ENCODE peak calls at places on chromosomes 6 and 20, in seven cellular contexts. C is brain microvascular endothelial cell; E is uterus; D is lower lobe of right lung; Y is naive thymus-derived CD4-positive, alpha-beta T cell; P is IMR-90; N is endodermal cell. B is an unnamed sample. For H3K27me3, the result is how much of the 10 kb centered on the place peaks cover.

GRCh38 chr6:46626228-46626909 is 26.2 kb downstream of the CYP39A1 start:
- DNase-seq in N (no peak), C (peak), E (no peak), D (no peak), Y (no peak), P (peak), B (no peak)

GRCh38 chr6:106908386-106908840 is 66.1 kb downstream of the CD24 start:
- DNase-seq in E (no peak), N (no peak), D (no peak), P (no peak), Y (no peak), C (no peak), B (no peak)

GRCh38 chr6:36788768-36789167 is 50.5 kb downstream of the CPNE5 start:
- DNase-seq in C (no peak), N (no peak), D (no peak), E (no peak), P (peak), Y (peak), B (no peak)

GRCh38 chr6:44452725-44453124 is 65.2 kb downstream of the CDC5L start:
- DNase-seq in E (no peak), C (peak), D (no peak), N (no peak), Y (no peak), P (peak), B (no peak)

GRCh38 chr6:30981942-30982772 is 1.4 kb upstream of the MUC21 start:
- DNase-seq in Y (no peak), D (no peak), E (peak), P (peak), N (peak), C (peak), B (no peak)

GRCh38 chr6:136962661-136963060 is 40.6 kb downstream of the SLC35D3 start:
- DNase-seq in P (no peak), E (no peak), D (no peak), C (no peak), Y (no peak), N (no peak), B (no peak)

GRCh38 chr6:11791354-11792107 is 12.9 kb upstream of the ADTRP start:
- DNase-seq in D (no peak), C (no peak), Y (no peak), E (no peak), N (no peak), P (peak), B (no peak)

GRCh38 chr6:119449253-119450156 is 99.9 kb upstream of the MAN1A1 start:
- DNase-seq in P (no peak), N (no peak), C (no peak), Y (no peak), D (no peak), E (no peak), B (no peak)

GRCh38 chr6:4637691-4638433 is 138.3 kb upstream of the CDYL start:
- DNase-seq in E (no peak), N (no peak), P (peak), C (peak), D (no peak), Y (no peak), B (no peak)

GRCh38 chr6:123965894-123966293 is 162.2 kb downstream of the NKAIN2 start:
- DNase-seq in D (no peak), P (peak), Y (no peak), N (peak), C (no peak), E (no peak), B (no peak)

GRCh38 chr6:167682125-167682524 is 144.6 kb upstream of the AFDN start:
- DNase-seq in P (no peak), N (no peak), D (no peak), C (no peak), E (no peak), Y (no peak), B (no peak)
- H3K27me3 ChIP-seq in P (under half), N (under half), D (under half), C (under half), E (under half), Y (under half), B (under half)

DNA sequence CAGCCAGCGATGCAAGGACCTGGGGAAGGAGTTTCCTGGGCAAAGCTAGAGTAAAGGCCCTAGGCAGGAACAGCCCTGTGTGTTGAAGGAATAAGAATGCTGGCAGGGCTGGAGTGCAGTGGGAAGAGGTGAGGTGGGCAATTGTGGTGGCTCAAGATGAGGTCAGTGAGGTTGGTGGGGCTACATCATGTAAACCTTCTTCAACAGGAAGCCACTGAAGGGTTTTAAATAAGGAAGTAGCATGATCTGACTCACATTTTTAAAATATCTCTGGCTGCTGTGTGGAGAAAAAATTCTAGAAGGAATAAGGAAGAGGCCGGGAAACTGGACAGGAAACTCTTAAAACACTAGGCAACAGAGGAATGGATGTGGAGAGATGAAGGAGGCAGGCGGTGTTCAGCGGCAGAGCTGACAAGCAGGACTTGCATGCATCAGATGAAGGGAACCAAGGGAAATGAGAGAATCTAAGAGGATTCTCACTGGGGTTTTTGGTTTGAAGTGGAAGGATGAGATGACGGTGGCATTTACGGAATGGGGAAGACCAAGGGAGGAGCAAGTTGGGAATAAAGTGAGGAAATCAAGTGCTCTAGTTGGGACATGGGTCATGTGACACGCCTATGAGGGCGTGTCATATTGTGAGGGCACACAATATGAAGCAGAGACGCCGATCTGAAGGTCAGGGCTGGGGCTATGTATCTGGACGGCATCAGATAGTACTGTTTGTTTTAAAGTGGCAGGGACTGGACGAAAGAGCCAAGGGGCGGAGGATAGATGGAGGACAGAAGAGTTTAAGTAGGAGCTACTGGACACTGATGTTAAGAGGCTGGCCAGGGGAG is 18.3 kb downstream of the TMEM242 start:
- DNase-seq in P (peak), E (no peak), C (peak), Y (no peak), N (no peak), D (no peak), B (no peak)
- H3K4me3 ChIP-seq in P (no peak), E (no peak), C (no peak), Y (no peak), N (peak), D (peak), B (no peak)

DNA sequence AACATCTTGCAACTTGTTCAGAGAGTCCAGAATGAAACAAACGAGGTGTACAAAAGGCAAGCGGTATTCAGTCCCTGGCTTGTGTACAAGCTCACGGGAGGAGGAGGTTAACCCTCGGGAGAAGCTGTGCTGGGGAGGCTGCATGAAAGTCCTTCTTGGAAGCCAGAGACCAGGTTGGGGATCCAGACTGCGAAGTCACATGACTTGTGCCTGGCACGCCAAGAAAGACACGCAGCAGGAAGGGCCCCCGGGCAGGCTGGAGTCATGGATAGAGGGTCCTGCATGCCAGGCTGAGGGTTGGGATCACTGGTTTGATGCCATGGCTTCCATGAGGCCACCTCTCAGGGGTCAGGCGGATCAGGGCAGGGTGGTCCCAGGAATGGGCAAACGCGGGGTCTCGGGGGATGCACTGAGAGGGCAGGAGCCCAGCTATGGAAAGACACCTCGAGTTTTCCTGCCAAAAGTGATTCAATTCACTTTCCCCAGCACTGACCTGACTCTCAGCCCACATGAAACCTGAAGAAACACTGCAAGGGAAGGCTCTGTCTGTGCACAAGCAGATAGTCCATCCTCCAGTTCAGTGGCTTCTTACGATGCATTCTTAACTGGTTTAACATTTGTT is 79.4 kb downstream of the DLL1 start:
- DNase-seq in C (no peak), Y (no peak), N (no peak), E (peak), P (no peak), D (no peak), B (no peak)
- H3K27ac ChIP-seq in C (no peak), Y (no peak), N (no peak), E (no peak), P (no peak), D (no peak), B (no peak)

GRCh38 chr6:84774174-84775158 is 10.1 kb upstream of the TBX18 start:
- DNase-seq in Y (no peak), N (peak), D (peak), C (peak), E (no peak), P (no peak), B (peak)
- H3K27me3 ChIP-seq in Y (under half), N (half or more), D (half or more), C (under half), E (half or more), P (half or more), B (half or more)

DNA sequence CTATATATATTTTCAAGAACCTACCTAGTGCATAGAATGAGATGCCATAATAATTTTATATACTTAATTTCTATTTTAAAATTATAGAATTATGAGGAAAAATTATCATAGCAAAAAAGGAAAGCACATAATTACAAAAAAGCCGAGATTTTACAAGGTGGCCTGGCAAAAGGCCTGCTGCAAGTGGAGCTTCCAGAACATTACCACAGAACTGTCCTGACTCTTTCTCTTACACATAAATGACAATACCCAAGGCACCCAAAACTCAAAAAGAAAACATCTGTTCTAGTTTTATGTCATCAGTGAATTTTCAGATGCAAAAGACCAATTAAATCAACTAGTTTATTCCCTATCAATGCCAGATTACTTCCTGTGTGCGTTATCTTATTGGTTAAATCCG is 74.2 kb downstream of the FILIP1 start:
- DNase-seq in Y (no peak), N (no peak), C (no peak), D (no peak), P (no peak), E (no peak), B (peak)
- H3K4me3 ChIP-seq in Y (no peak), N (no peak), C (no peak), D (no peak), P (no peak), E (no peak), B (no peak)

GRCh38 chr20:18138639-18139583 is 1.2 kb downstream of the KAT14 start:
- DNase-seq in N (no peak), E (no peak), D (no peak), P (no peak), Y (no peak), C (no peak), B (no peak)
- H3K27ac ChIP-seq in N (no peak), E (no peak), D (peak), P (peak), Y (peak), C (no peak), B (peak)

GRCh38 chr6:3405679-3406078 is 51.2 kb downstream of the SLC22A23 start:
- DNase-seq in C (peak), P (peak), E (no peak), Y (no peak), D (no peak), N (no peak), B (no peak)

GRCh38 chr6:3406362-3406809 is 50.5 kb downstream of the SLC22A23 start:
- DNase-seq in D (no peak), E (no peak), Y (no peak), N (no peak), P (no peak), C (no peak), B (no peak)

GRCh38 chr6:3402310-3403243 is 54.3 kb downstream of the SLC22A23 start:
- DNase-seq in E (no peak), N (no peak), C (no peak), Y (no peak), D (no peak), P (no peak), B (no peak)

GRCh38 chr6:3405182-3405518 is 51.7 kb downstream of the SLC22A23 start:
- DNase-seq in N (no peak), P (no peak), Y (no peak), D (no peak), E (no peak), C (no peak), B (no peak)

GRCh38 chr6:3403244-3404154 is 53.4 kb downstream of the SLC22A23 start:
- DNase-seq in C (no peak), N (peak), P (no peak), E (peak), Y (no peak), D (no peak), B (no peak)
- H3K27me3 ChIP-seq in C (under half), N (under half), P (under half), E (under half), Y (under half), D (under half), B (under half)

DNA sequence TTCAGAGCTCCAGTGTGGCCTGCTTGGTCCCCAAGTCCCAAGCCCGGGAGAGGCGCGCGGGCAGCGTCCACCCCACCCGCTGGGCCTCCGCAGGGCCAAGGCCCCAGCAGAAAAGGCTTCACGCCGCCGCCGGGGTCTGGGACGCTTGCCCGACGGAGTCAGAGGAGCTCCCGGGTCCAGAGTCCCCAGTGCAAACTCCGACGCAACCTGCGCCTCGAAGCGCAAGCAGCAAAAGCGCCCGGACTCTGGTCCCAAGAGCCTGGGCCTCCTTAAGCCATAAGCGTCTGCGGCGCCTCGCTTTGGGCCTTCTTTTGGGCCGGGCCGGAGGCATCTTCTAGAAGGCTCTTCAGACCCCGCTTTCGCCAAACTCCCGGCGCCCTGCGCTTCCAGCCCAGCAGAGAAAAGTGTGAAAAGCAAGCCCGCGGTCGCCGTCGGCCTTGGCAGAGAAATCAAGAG is 1.4 kb downstream of the TBX18 start:
- DNase-seq in D (peak), P (no peak), N (peak), C (no peak), Y (no peak), E (peak), B (peak)
- H3K4me3 ChIP-seq in D (peak), P (peak), N (peak), C (peak), Y (no peak), E (peak), B (peak)

DNA sequence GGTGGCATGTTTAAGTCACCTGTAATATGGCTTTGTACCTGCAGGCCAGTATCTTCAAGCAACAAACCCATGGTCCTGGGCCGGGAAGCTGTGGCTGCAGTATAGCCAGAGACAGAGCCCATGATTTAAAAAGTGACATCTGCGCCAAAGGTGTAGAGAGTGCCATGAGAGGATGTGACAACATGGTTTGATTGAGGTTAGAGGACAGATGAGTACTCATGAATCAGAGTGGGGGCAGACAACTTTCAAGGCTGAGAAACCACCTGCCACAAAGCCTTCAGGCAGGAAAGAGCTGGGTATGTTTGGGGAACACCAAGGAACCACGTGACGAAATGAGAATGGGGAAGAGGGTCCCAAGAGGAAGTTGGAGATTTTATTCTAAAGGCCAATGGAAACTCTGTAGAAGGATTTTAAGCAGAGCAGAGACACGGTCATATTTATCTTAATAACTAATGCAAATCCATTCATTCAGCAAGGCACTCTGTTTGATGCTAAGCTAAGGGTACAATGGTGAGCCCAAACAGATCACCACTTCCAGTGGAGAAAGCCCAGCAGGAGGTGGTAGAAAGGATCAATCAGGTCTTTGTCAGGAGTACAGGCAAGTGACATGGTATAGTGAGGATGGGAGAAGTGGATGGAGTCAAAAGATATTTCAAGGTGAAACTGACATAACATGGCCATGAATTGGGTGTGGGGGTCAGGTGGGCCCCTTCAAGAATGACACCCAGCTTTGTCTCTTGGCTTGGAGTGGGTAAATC is 3.4 kb upstream of the MICAL1 start:
- DNase-seq in P (no peak), E (no peak), C (no peak), Y (peak), D (no peak), N (peak), B (no peak)
- H3K27ac ChIP-seq in P (no peak), E (no peak), C (no peak), Y (peak), D (peak), N (no peak), B (peak)